ENCODE peak calls at places on chromosomes 7 and 10, in seven cellular contexts. A is MCF 10A, W is H9, B is fibroblast of pulmonary artery, M is spleen, S is cardiac muscle cell, U is Panc1. V is an unnamed sample.

GRCh38 chr7:145692237-145692950 is 424.2 kb upstream of the CNTNAP2 start:
- DNase-seq in A (peak), W (peak), B (peak), M (no peak), S (no peak), U (no peak), V (no peak)

GRCh38 chr7:47435889-47436312 is 146.0 kb downstream of the TNS3 start:
- DNase-seq in A (peak), W (peak), B (peak), M (no peak), S (peak), U (peak), V (no peak)

GRCh38 chr7:113285411-113285810 is 167.1 kb upstream of the SMIM30 start:
- DNase-seq in A (peak), W (no peak), B (no peak), M (no peak), S (no peak), U (no peak), V (no peak)

GRCh38 chr7:28483112-28483511 is 70.8 kb downstream of the CREB5 start:
- DNase-seq in A (no peak), W (no peak), B (peak), M (no peak), S (no peak), U (no peak), V (no peak)

GRCh38 chr7:96276019-96276418 is 45.9 kb downstream of the SLC25A13 start:
- DNase-seq in A (no peak), W (no peak), B (no peak), M (no peak), S (no peak), U (no peak), V (no peak)

GRCh38 chr7:83410989-83411591 is 237.8 kb downstream of the SEMA3E start:
- DNase-seq in A (peak), W (no peak), B (peak), M (no peak), S (peak), U (peak), V (no peak)

GRCh38 chr10:3095373-3096139 is 28.2 kb downstream of the PFKP start:
- DNase-seq in A (peak), W (no peak), B (peak), M (no peak), S (no peak), U (peak), V (no peak)

GRCh38 chr7:82631998-82632397 is 188.4 kb upstream of the CACNA2D1 start:
- DNase-seq in A (no peak), W (no peak), B (peak), M (no peak), S (no peak), U (no peak), V (no peak)

GRCh38 chr7:24143547-24143946 is 140.4 kb upstream of the NPY start:
- DNase-seq in A (peak), W (no peak), B (no peak), M (no peak), S (no peak), U (no peak), V (no peak)

GRCh38 chr10:79234391-79235318 is 112.6 kb upstream of the PPIF start:
- DNase-seq in A (peak), W (no peak), B (peak), M (no peak), S (no peak), U (no peak), V (no peak)

GRCh38 chr10:33660329-33660728 is 325.9 kb upstream of the NRP1 start:
- DNase-seq in A (no peak), W (peak), B (no peak), M (no peak), S (peak), U (no peak), V (no peak)

GRCh38 chr7:37128644-37129043 is 320.0 kb downstream of the ELMO1 start:
- DNase-seq in A (no peak), W (no peak), B (no peak), M (no peak), S (no peak), U (no peak), V (no peak)

GRCh38 chr7:27176962-27177794 is 3.1 kb upstream of the HOXA10 start:
- DNase-seq in A (no peak), W (peak), B (no peak), M (peak), S (no peak), U (no peak), V (no peak)

GRCh38 chr7:115146148-115146547 is 224.3 kb downstream of the MDFIC start:
- DNase-seq in A (peak), W (no peak), B (no peak), M (no peak), S (no peak), U (no peak), V (no peak)

GRCh38 chr10:110144526-110144925 is 62.9 kb upstream of the MXI1 start:
- DNase-seq in A (no peak), W (no peak), B (no peak), M (no peak), S (no peak), U (no peak), V (no peak)

GRCh38 chr7:77367976-77368375 is 48.2 kb downstream of the GSAP start:
- DNase-seq in A (no peak), W (no peak), B (no peak), M (no peak), S (no peak), U (no peak), V (no peak)

GRCh38 chr10:59290448-59290847 is 71.9 kb downstream of the FAM13C start:
- DNase-seq in A (peak), W (no peak), B (no peak), M (no peak), S (no peak), U (no peak), V (no peak)

GRCh38 chr10:110574420-110574819 is 6.9 kb downstream of the SMC3 start:
- DNase-seq in A (no peak), W (no peak), B (no peak), M (no peak), S (no peak), U (no peak), V (no peak)

GRCh38 chr7:80608292-80608691 is 30.1 kb upstream of the CD36 start:
- DNase-seq in A (no peak), W (no peak), B (no peak), M (no peak), S (no peak), U (no peak), V (no peak)

GRCh38 chr7:31816810-31817209 is 129.8 kb downstream of the PPP1R17 start:
- DNase-seq in A (no peak), W (no peak), B (no peak), M (no peak), S (no peak), U (no peak), V (no peak)

GRCh38 chr10:74077416-74077815 is 73.2 kb downstream of the AP3M1 start:
- DNase-seq in A (no peak), W (no peak), B (no peak), M (no peak), S (no peak), U (no peak), V (no peak)

GRCh38 chr7:149479554-149479953 is 18.1 kb downstream of the ZNF746 start:
- DNase-seq in A (no peak), W (no peak), B (no peak), M (no peak), S (no peak), U (no peak), V (no peak)
- TF ChIP-seq CTCF in A (no peak), W (no peak), B (no peak), M (no peak), S (no peak), U (no peak), V (no peak)

GRCh38 chr7:3591944-3592343 is 290.9 kb downstream of the SDK1 start:
- DNase-seq in A (no peak), W (no peak), B (no peak), M (no peak), S (no peak), U (no peak), V (no peak)

GRCh38 chr7:3598855-3599254 is 297.8 kb downstream of the SDK1 start:
- DNase-seq in A (no peak), W (no peak), B (no peak), M (no peak), S (no peak), U (no peak), V (no peak)

GRCh38 chr7:3592438-3593134 is 291.5 kb downstream of the SDK1 start:
- DNase-seq in A (no peak), W (no peak), B (no peak), M (no peak), S (no peak), U (peak), V (no peak)

DNA sequence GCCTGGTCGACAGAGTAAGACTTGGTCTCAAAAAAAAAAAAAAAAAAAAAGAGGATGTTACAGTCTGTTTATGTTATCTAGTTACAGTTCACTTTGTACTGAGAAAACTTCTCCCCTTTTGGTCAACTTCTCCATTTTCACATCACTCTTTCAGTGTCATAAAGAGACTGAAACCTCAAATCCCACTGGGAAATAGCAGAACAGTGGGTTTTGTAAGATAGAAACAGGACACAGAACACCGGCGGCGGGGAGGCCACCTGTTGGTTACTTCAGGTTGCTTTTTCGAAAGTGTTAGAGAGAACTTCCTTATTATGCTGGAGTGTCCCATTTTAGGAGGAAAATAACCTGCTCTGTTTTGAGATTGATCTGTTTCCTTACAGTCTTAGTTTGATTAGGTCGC is 296.2 kb downstream of the SDK1 start:
- DNase-seq in A (no peak), W (no peak), B (no peak), M (peak), S (no peak), U (no peak), V (no peak)
- TF ChIP-seq CTCF in A (no peak), W (no peak), B (no peak), M (no peak), S (no peak), U (peak), V (no peak)

GRCh38 chr7:116249969-116250553 is 39.7 kb downstream of the TES start:
- DNase-seq in A (peak), W (peak), B (peak), M (no peak), S (peak), U (no peak), V (no peak)
- TF ChIP-seq CTCF in A (peak), W (peak), B (peak), M (peak), S (peak), U (peak), V (no peak)

GRCh38 chr7:106779877-106780276 is 85.2 kb upstream of the PIK3CG start:
- DNase-seq in A (peak), W (peak), B (no peak), M (no peak), S (peak), U (no peak), V (no peak)
- TF ChIP-seq CTCF in A (no peak), W (peak), B (no peak), M (no peak), S (no peak), U (peak), V (no peak)

GRCh38 chr7:103106336-103107070 is 31.6 kb downstream of the ARMC10 start:
- DNase-seq in A (no peak), W (peak), B (no peak), M (no peak), S (peak), U (no peak), V (no peak)

GRCh38 chr7:103100348-103100747 is 25.4 kb downstream of the ARMC10 start:
- DNase-seq in A (no peak), W (no peak), B (no peak), M (no peak), S (no peak), U (no peak), V (no peak)

DNA sequence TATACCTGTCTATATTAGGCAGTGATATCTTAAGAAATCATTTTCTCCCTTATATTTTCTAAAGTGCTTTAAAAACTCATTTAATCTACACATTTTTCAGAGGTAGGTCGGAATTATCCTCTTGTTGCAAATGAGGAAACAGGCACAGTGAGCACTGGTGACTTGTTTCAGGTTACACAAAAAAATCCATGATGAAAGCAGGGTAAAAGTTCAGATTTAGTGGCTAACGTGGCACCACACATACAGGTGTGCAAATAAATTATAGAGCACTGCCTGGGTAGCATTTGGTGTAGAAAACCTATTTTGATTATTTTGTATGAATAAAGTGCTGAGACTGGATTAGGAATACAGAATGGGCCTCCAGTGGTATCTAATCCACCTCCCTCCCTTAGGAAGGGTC is 26.6 kb downstream of the ARMC10 start:
- DNase-seq in A (no peak), W (no peak), B (no peak), M (no peak), S (no peak), U (no peak), V (no peak)
- TF ChIP-seq CTCF in A (no peak), W (no peak), B (no peak), M (no peak), S (no peak), U (no peak), V (no peak)